ENCODE peak calls at places on chromosomes 2 and 18, in nine cellular contexts. O is non-pigmented ciliary epithelial cell; C is caudate nucleus; A is HTR-8/SVneo; K is left cardiac atrium; G is adrenal gland; H is ELR; E is DND-41; W is effector CD4-positive, alpha-beta T cell. J is an unnamed sample.

GRCh38 chr2:39516347-39517101 is 79.4 kb upstream of the MAP4K3 start:
- DNase-seq in O (no peak), C (no peak), A (no peak), K (peak; percentile 57), G (peak; percentile 31), H (peak; percentile 44), E (no peak), W (no peak), J (no peak)

GRCh38 chr2:39433586-39434195 is 3.4 kb downstream of the MAP4K3 start:
- DNase-seq in O (no peak), C (no peak), A (no peak), K (no peak), G (no peak), H (no peak), E (no peak), W (no peak), J (no peak)

GRCh38 chr2:148813603-148814065 is 61.4 kb upstream of the KIF5C start:
- DNase-seq in O (no peak), C (no peak), A (no peak), K (no peak), G (peak; percentile 18), H (no peak), E (no peak), W (peak; percentile 34), J (no peak)

GRCh38 chr2:144330951-144331651 is 188.8 kb downstream of the ZEB2 start:
- DNase-seq in O (no peak), C (no peak), A (no peak), K (no peak), G (no peak), H (peak; percentile 20), E (no peak), W (no peak), J (peak; percentile 29)

GRCh38 chr18:75212626-75213110 is 2.1 kb downstream of the TSHZ1 start:
- DNase-seq in O (no peak), C (no peak), A (no peak), K (no peak), G (no peak), H (peak; percentile 28), E (no peak), W (no peak), J (no peak)

GRCh38 chr2:42846026-42846425 is 53.6 kb upstream of the HAAO start:
- DNase-seq in O (no peak), C (no peak), A (no peak), K (no peak), G (no peak), H (no peak), E (no peak), W (no peak), J (no peak)

GRCh38 chr2:184554736-184555135 is 43.6 kb upstream of the ZNF804A start:
- DNase-seq in O (no peak), C (no peak), A (no peak), K (no peak), G (no peak), H (peak; percentile 80), E (no peak), W (no peak), J (peak; percentile 79)

GRCh38 chr18:21484851-21485636 is 115.5 kb downstream of the ESCO1 start:
- DNase-seq in O (peak; percentile 10), C (no peak), A (peak; percentile 26), K (no peak), G (no peak), H (peak; percentile 32), E (no peak), W (no peak), J (peak; percentile 30)

GRCh38 chr2:74525717-74526648 is at the start of gene DQX1:
- DNase-seq in O (no peak), C (no peak), A (peak; percentile 54), K (no peak), G (no peak), H (peak; percentile 64), E (peak; percentile 31), W (no peak), J (peak; percentile 100)